ENCODE peak calls at places on chromosome 2, in four cellular contexts. One of them, this sample, is unnamed.

GRCh38 chr2:47950340-47951280 is 44.3 kb upstream of the FBXO11 start:
- DNase-seq in fibroblast of mammary gland: peak; percentile 5
- DNase-seq in GM23338: no peak
- DNase-seq in bronchial epithelial cell: no peak
- DNase-seq in this sample: peak; percentile 14

GRCh38 chr2:1867141-1867540 is 122.8 kb upstream of the PXDN start:
- DNase-seq in GM23338: no peak
- DNase-seq in bronchial epithelial cell: no peak
- DNase-seq in fibroblast of mammary gland: no peak
- DNase-seq in this sample: no peak

GRCh38 chr2:76050196-76050595 is 339.5 kb upstream of the GCFC2 start:
- DNase-seq in GM23338: peak; percentile 41
- DNase-seq in fibroblast of mammary gland: no peak
- DNase-seq in bronchial epithelial cell: no peak
- DNase-seq in this sample: no peak

GRCh38 chr2:185970148-185970852 is 231.7 kb downstream of the FSIP2 start:
- DNase-seq in GM23338: no peak
- DNase-seq in bronchial epithelial cell: peak; percentile 80
- DNase-seq in fibroblast of mammary gland: peak; percentile 20
- DNase-seq in this sample: no peak

GRCh38 chr2:120218181-120218580 is 5.0 kb downstream of the TMEM185B start:
- DNase-seq in fibroblast of mammary gland: no peak
- DNase-seq in GM23338: no peak
- DNase-seq in bronchial epithelial cell: no peak
- DNase-seq in this sample: no peak

GRCh38 chr2:231057590-231057989 is 923 bp downstream of the PSMD1 start:
- DNase-seq in GM23338: no peak
- DNase-seq in bronchial epithelial cell: peak; percentile 50
- DNase-seq in fibroblast of mammary gland: peak; percentile 25
- DNase-seq in this sample: peak; percentile 61

GRCh38 chr2:11738589-11739436 is 7.6 kb upstream of the LPIN1 start:
- DNase-seq in fibroblast of mammary gland: peak; percentile 92
- DNase-seq in bronchial epithelial cell: no peak
- DNase-seq in GM23338: peak; percentile 63
- DNase-seq in this sample: peak; percentile 89

GRCh38 chr2:223837290-223838061 is at the start of gene AP1S3:
- DNase-seq in bronchial epithelial cell: peak; percentile 80
- DNase-seq in GM23338: peak; percentile 95
- DNase-seq in fibroblast of mammary gland: peak; percentile 37
- DNase-seq in this sample: peak; percentile 53

GRCh38 chr2:28165087-28165652 is 227.5 kb upstream of the FOSL2 start:
- DNase-seq in fibroblast of mammary gland: no peak
- DNase-seq in GM23338: no peak
- DNase-seq in bronchial epithelial cell: no peak
- DNase-seq in this sample: no peak

GRCh38 chr2:38771632-38772031 is 6.4 kb upstream of the GEMIN6 start:
- DNase-seq in fibroblast of mammary gland: peak; percentile 46
- DNase-seq in GM23338: no peak
- DNase-seq in bronchial epithelial cell: peak; percentile 61
- DNase-seq in this sample: no peak

GRCh38 chr2:58633576-58634365 is 392.6 kb upstream of the FANCL start:
- DNase-seq in fibroblast of mammary gland: peak; percentile 44
- DNase-seq in bronchial epithelial cell: peak; percentile 89
- DNase-seq in GM23338: no peak
- DNase-seq in this sample: peak; percentile 88

GRCh38 chr2:144516417-144516980 is 3.4 kb downstream of the ZEB2 start:
- DNase-seq in bronchial epithelial cell: no peak
- DNase-seq in GM23338: peak; percentile 56
- DNase-seq in fibroblast of mammary gland: no peak
- DNase-seq in this sample: no peak

GRCh38 chr2:43346619-43347018 is 120.2 kb upstream of the ZFP36L2 start:
- DNase-seq in fibroblast of mammary gland: no peak
- DNase-seq in bronchial epithelial cell: no peak
- DNase-seq in GM23338: no peak
- DNase-seq in this sample: no peak

GRCh38 chr2:43345872-43346271 is 119.5 kb upstream of the ZFP36L2 start:
- DNase-seq in GM23338: peak; percentile 47
- DNase-seq in bronchial epithelial cell: no peak
- DNase-seq in fibroblast of mammary gland: no peak
- DNase-seq in this sample: no peak

GRCh38 chr2:43347751-43348150 is 121.3 kb upstream of the ZFP36L2 start:
- DNase-seq in GM23338: no peak
- DNase-seq in fibroblast of mammary gland: no peak
- DNase-seq in bronchial epithelial cell: no peak
- DNase-seq in this sample: peak; percentile 68

GRCh38 chr2:43348904-43349725 is 122.7 kb upstream of the ZFP36L2 start:
- DNase-seq in bronchial epithelial cell: no peak
- DNase-seq in GM23338: no peak
- DNase-seq in fibroblast of mammary gland: peak; percentile 72
- DNase-seq in this sample: no peak

GRCh38 chr2:43349944-43350343 is 123.5 kb upstream of the ZFP36L2 start:
- DNase-seq in fibroblast of mammary gland: no peak
- DNase-seq in bronchial epithelial cell: no peak
- DNase-seq in GM23338: no peak
- DNase-seq in this sample: no peak
- TF ChIP-seq CTCF in fibroblast of mammary gland: no peak
- TF ChIP-seq CTCF in bronchial epithelial cell: no peak
- TF ChIP-seq CTCF in GM23338: no peak
- TF ChIP-seq CTCF in this sample: no peak

GRCh38 chr2:130754811-130755210 is 529 bp upstream of the AMER3 start:
- DNase-seq in bronchial epithelial cell: no peak
- DNase-seq in fibroblast of mammary gland: no peak
- DNase-seq in GM23338: no peak
- DNase-seq in this sample: no peak
- H3K4me3 ChIP-seq in bronchial epithelial cell: no peak overlapping the region
- H3K4me3 ChIP-seq in fibroblast of mammary gland: no peak overlapping the region
- H3K4me3 ChIP-seq in GM23338: peak overlapping the region; percentile 86
- H3K4me3 ChIP-seq in this sample: no peak overlapping the region

GRCh38 chr2:227815066-227815465 is 1.4 kb downstream of the CCL20 start:
- DNase-seq in fibroblast of mammary gland: peak; percentile 22
- DNase-seq in bronchial epithelial cell: no peak
- DNase-seq in GM23338: no peak
- DNase-seq in this sample: no peak
- TF ChIP-seq CTCF in fibroblast of mammary gland: no peak
- TF ChIP-seq CTCF in bronchial epithelial cell: no peak
- TF ChIP-seq CTCF in GM23338: no peak
- TF ChIP-seq CTCF in this sample: no peak

GRCh38 chr2:242011516-242011915 is 142.0 kb downstream of the RTP5 start:
- DNase-seq in bronchial epithelial cell: no peak
- DNase-seq in GM23338: no peak
- DNase-seq in fibroblast of mammary gland: no peak
- DNase-seq in this sample: no peak

GRCh38 chr2:242010567-242011513 is 141.3 kb downstream of the RTP5 start:
- DNase-seq in GM23338: no peak
- DNase-seq in bronchial epithelial cell: no peak
- DNase-seq in fibroblast of mammary gland: no peak
- DNase-seq in this sample: peak; percentile 26

GRCh38 chr2:242013771-242014170 is 144.2 kb downstream of the RTP5 start:
- DNase-seq in fibroblast of mammary gland: no peak
- DNase-seq in GM23338: no peak
- DNase-seq in bronchial epithelial cell: no peak
- DNase-seq in this sample: peak; percentile 31

GRCh38 chr2:242011991-242012764 is 142.6 kb downstream of the RTP5 start:
- DNase-seq in fibroblast of mammary gland: no peak
- DNase-seq in GM23338: no peak
- DNase-seq in bronchial epithelial cell: no peak
- DNase-seq in this sample: no peak

GRCh38 chr2:242012956-242013764 is 143.6 kb downstream of the RTP5 start:
- DNase-seq in fibroblast of mammary gland: no peak
- DNase-seq in GM23338: no peak
- DNase-seq in bronchial epithelial cell: no peak
- DNase-seq in this sample: no peak
- H3K4me3 ChIP-seq in fibroblast of mammary gland: no peak overlapping the region
- H3K4me3 ChIP-seq in GM23338: no peak overlapping the region
- H3K4me3 ChIP-seq in bronchial epithelial cell: no peak overlapping the region
- H3K4me3 ChIP-seq in this sample: no peak overlapping the region

GRCh38 chr2:230043461-230043860 is 25.3 kb downstream of the SLC16A14 start:
- DNase-seq in fibroblast of mammary gland: no peak
- DNase-seq in bronchial epithelial cell: no peak
- DNase-seq in GM23338: no peak
- DNase-seq in this sample: no peak
- TF ChIP-seq CTCF in fibroblast of mammary gland: no peak
- TF ChIP-seq CTCF in bronchial epithelial cell: no peak
- TF ChIP-seq CTCF in GM23338: no peak
- TF ChIP-seq CTCF in this sample: no peak

This sample was measured in choroid plexus epithelial cell.